ENCODE peak calls at places on chromosomes 6 and 20, in seven cellular contexts. K is head of caudate nucleus; R is thoracic aorta; O is LoVo; U is EH; I is ovary; W is activated naive CD8-positive, alpha-beta T cell treated with anti-CD3 and anti-CD28 coated beads, Interleukin-2, amount 50 U/mL, for 24 hours. E is an unnamed sample.
A peak's percentile ranks its signal among the peaks of the same experiment; 100 is the strongest.

GRCh38 chr6:112781236-112781635 is 434.1 kb downstream of the RFPL4B start:
- DNase-seq in K (peak; percentile 16), R (no peak), O (no peak), U (peak; percentile 48), I (no peak), W (no peak), E (no peak)

GRCh38 chr6:112184996-112185395 is 69.4 kb downstream of the LAMA4 start:
- DNase-seq in K (no peak), R (no peak), O (no peak), U (no peak), I (no peak), W (no peak), E (no peak)

GRCh38 chr6:4607793-4608192 is 168.4 kb upstream of the CDYL start:
- DNase-seq in K (no peak), R (no peak), O (no peak), U (no peak), I (no peak), W (no peak), E (no peak)

GRCh38 chr20:36784900-36785299 is 11.3 kb upstream of the DSN1 start:
- DNase-seq in K (no peak), R (no peak), O (no peak), U (no peak), I (no peak), W (no peak), E (no peak)

GRCh38 chr6:55918639-55919038 is 43.2 kb upstream of the BMP5 start:
- DNase-seq in K (no peak), R (no peak), O (no peak), U (peak; percentile 72), I (no peak), W (no peak), E (no peak)

GRCh38 chr20:49167811-49168507 is 20.2 kb downstream of the STAU1 start:
- DNase-seq in K (no peak), R (no peak), O (no peak), U (peak; percentile 62), I (no peak), W (no peak), E (no peak)

GRCh38 chr6:149929422-149929821 is 6.5 kb upstream of the RAET1G start:
- DNase-seq in K (no peak), R (no peak), O (no peak), U (no peak), I (no peak), W (no peak), E (no peak)

GRCh38 chr6:121430514-121431460 is 4.7 kb upstream of the GJA1 start:
- DNase-seq in K (no peak), R (no peak), O (peak; percentile 53), U (peak; percentile 58), I (no peak), W (no peak), E (no peak)

E was measured in posterior cingulate gyrus.